ENCODE peak calls at places on chromosomes 4 and X, in four cellular contexts. One of them, this sample, is unnamed. For H3K4me1, the result is how much of the 10 kb centered on the place peaks cover.

GRCh38 chr4:3520276-3520675 is 11.9 kb downstream of the LRPAP1 start:
- DNase-seq in GM23338: no peak
- DNase-seq in IMR-90: no peak
- DNase-seq in OCI-LY7: no peak
- DNase-seq in this sample: no peak

GRCh38 chrX:153885968-153886903 is at the start of gene L1CAM:
- DNase-seq in IMR-90: no peak
- DNase-seq in GM23338: peak
- DNase-seq in OCI-LY7: no peak
- DNase-seq in this sample: no peak

GRCh38 chrX:103275947-103276567 is 493 bp downstream of the TCEAL5 start:
- DNase-seq in GM23338: peak
- DNase-seq in OCI-LY7: no peak
- DNase-seq in IMR-90: no peak
- DNase-seq in this sample: no peak

GRCh38 chr4:85672116-85672515 is 197.2 kb downstream of the ARHGAP24 start:
- DNase-seq in OCI-LY7: peak
- DNase-seq in IMR-90: no peak
- DNase-seq in GM23338: no peak
- DNase-seq in this sample: no peak

GRCh38 chrX:42930951-42931350 is 153.0 kb upstream of the PPP1R2C start:
- DNase-seq in IMR-90: no peak
- DNase-seq in GM23338: no peak
- DNase-seq in OCI-LY7: no peak
- DNase-seq in this sample: no peak

GRCh38 chrX:43882294-43882681 is at the start of gene MAOB:
- DNase-seq in IMR-90: no peak
- DNase-seq in OCI-LY7: no peak
- DNase-seq in GM23338: peak
- DNase-seq in this sample: peak

GRCh38 chr4:174023641-174024040 is 259.8 kb downstream of the FBXO8 start:
- DNase-seq in GM23338: no peak
- DNase-seq in IMR-90: peak
- DNase-seq in OCI-LY7: no peak
- DNase-seq in this sample: no peak

GRCh38 chr4:1731180-1731579 is 9.9 kb downstream of the TACC3 start:
- DNase-seq in OCI-LY7: no peak
- DNase-seq in GM23338: no peak
- DNase-seq in IMR-90: peak
- DNase-seq in this sample: no peak

GRCh38 chrX:114619874-114620273 is 36.0 kb downstream of the HTR2C start:
- DNase-seq in IMR-90: no peak
- DNase-seq in OCI-LY7: no peak
- DNase-seq in GM23338: peak
- DNase-seq in this sample: peak

GRCh38 chrX:38891641-38892413 is 90.6 kb downstream of the MID1IP1 start:
- DNase-seq in IMR-90: peak
- DNase-seq in OCI-LY7: peak
- DNase-seq in GM23338: no peak
- DNase-seq in this sample: no peak

GRCh38 chr4:176001171-176002006 is 64.3 kb upstream of the WDR17 start:
- DNase-seq in OCI-LY7: no peak
- DNase-seq in IMR-90: peak
- DNase-seq in GM23338: peak
- DNase-seq in this sample: peak

GRCh38 chrX:94676285-94676684 is 1002.3 kb downstream of the FAM133A start:
- DNase-seq in OCI-LY7: no peak
- DNase-seq in GM23338: peak
- DNase-seq in IMR-90: no peak
- DNase-seq in this sample: no peak

GRCh38 chrX:12887767-12888166 is 18.7 kb upstream of the TLR8 start:
- DNase-seq in IMR-90: no peak
- DNase-seq in OCI-LY7: no peak
- DNase-seq in GM23338: no peak
- DNase-seq in this sample: no peak

GRCh38 chr4:3613980-3614730 is 81.9 kb upstream of the LRPAP1 start:
- DNase-seq in IMR-90: no peak
- DNase-seq in GM23338: no peak
- DNase-seq in OCI-LY7: no peak
- DNase-seq in this sample: no peak

GRCh38 chr4:6248394-6248793 is 21.3 kb upstream of the WFS1 start:
- DNase-seq in GM23338: no peak
- DNase-seq in IMR-90: no peak
- DNase-seq in OCI-LY7: no peak
- DNase-seq in this sample: no peak

DNA sequence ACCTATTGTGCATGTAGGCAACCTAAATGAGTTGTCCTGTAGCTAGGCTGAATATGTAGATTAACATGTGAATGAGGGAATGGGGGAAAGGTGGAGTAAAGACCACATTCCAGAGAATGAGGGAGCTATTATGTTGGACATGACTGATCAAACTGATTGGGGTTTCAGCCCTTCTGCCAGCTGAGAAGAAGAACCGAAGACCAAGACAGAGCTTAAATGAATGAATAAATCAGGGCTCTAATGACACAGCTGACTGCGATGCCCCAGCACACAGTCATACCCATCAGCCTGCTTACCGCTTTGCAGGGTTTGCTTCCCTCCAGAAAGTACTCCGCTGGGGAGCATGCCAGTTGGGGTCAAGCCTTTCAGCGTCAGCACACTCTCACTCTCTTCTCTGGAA is 315.4 kb downstream of the PPP3CA start:
- DNase-seq in OCI-LY7: no peak
- DNase-seq in GM23338: peak
- DNase-seq in IMR-90: no peak
- DNase-seq in this sample: no peak
- H3K27ac ChIP-seq in OCI-LY7: no peak
- H3K27ac ChIP-seq in GM23338: peak
- H3K27ac ChIP-seq in IMR-90: no peak
- H3K27ac ChIP-seq in this sample: no peak

DNA sequence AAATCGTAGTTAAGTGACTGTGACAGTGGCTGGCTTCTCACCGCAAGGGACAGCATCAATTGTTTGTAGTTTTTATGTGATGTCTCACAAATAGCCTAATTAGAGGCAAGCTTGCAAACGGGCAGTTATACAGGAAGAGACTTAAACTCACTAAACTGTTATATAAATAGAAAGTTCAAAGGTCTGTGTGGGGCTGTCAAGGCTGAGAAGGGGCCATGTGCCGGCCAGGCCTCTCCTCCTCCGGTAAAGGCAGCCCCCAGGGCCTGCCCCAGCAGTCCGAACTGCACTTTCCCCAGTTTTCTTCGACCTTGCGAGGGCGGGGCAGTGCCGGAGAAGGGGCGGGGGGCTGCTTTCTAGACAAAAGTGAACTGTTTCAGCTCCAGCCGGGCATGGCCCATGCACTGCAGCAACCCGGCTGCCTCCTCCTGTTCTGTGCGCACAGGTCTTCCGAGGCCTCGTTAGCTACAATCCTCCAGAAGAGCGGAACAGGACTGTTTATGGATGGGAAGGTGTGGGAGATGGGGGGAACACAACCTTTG is 4.1 kb downstream of the AFF2 start:
- DNase-seq in IMR-90: no peak
- DNase-seq in GM23338: peak
- DNase-seq in OCI-LY7: no peak
- DNase-seq in this sample: no peak
- H3K4me1 ChIP-seq in IMR-90: under half
- H3K4me1 ChIP-seq in GM23338: under half
- H3K4me1 ChIP-seq in OCI-LY7: half or more
- H3K4me1 ChIP-seq in this sample: under half

DNA sequence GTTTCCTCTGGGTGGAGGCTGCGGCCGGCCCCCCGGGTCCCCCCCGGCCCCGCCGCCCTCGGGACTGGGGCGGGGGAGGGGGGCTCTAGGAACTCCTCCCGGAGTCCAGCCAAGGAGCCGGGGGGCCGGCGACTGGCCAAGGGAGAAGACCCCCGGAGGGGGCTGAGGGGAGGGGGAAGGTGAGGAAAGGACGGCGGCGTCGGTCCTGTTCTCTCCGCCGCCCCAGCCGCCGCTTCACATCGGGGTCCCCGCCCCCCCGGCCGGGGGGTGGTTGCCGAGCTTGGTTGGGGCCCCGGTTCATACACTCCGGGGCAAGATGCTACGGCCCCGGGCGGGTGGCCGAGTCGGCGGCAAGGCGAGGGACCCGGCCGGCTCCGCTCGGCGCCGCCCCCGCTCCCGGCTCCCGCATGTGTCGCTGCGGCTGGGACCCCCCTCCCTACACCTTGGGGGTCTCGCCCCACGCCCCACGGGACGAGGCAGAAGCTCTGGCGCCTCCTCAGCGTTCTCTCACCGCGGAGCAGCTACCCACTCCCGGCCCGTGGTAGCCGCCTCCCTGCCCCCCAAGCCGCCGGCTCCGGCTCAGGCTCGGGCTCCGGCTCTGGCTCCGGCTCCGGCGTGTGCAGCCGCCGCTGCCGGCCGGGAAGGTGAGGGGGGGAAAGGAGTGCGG is 523 bp downstream of the FBXW7 start:
- DNase-seq in GM23338: peak
- DNase-seq in OCI-LY7: peak
- DNase-seq in IMR-90: no peak
- DNase-seq in this sample: peak
- H2AFZ ChIP-seq in GM23338: no peak
- H2AFZ ChIP-seq in OCI-LY7: no peak
- H2AFZ ChIP-seq in IMR-90: peak
- H2AFZ ChIP-seq in this sample: peak

GRCh38 chrX:18874560-18875255 is 109.2 kb downstream of the PHKA2 start:
- DNase-seq in IMR-90: no peak
- DNase-seq in OCI-LY7: no peak
- DNase-seq in GM23338: no peak
- DNase-seq in this sample: peak

GRCh38 chrX:18875256-18875878 is 108.5 kb downstream of the PHKA2 start:
- DNase-seq in OCI-LY7: no peak
- DNase-seq in IMR-90: no peak
- DNase-seq in GM23338: no peak
- DNase-seq in this sample: peak

GRCh38 chrX:18873189-18873791 is 110.6 kb downstream of the PHKA2 start:
- DNase-seq in IMR-90: peak
- DNase-seq in GM23338: no peak
- DNase-seq in OCI-LY7: no peak
- DNase-seq in this sample: no peak

GRCh38 chrX:18872621-18873020 is 111.3 kb downstream of the PHKA2 start:
- DNase-seq in IMR-90: no peak
- DNase-seq in GM23338: no peak
- DNase-seq in OCI-LY7: no peak
- DNase-seq in this sample: no peak

GRCh38 chrX:18873836-18874235 is 110.1 kb downstream of the PHKA2 start:
- DNase-seq in GM23338: no peak
- DNase-seq in OCI-LY7: no peak
- DNase-seq in IMR-90: no peak
- DNase-seq in this sample: peak
- H3K27ac ChIP-seq in GM23338: no peak
- H3K27ac ChIP-seq in OCI-LY7: no peak
- H3K27ac ChIP-seq in IMR-90: no peak
- H3K27ac ChIP-seq in this sample: no peak

GRCh38 chrX:107678957-107679740 is 50.8 kb downstream of the PRPS1 start:
- DNase-seq in GM23338: no peak
- DNase-seq in OCI-LY7: peak
- DNase-seq in IMR-90: peak
- DNase-seq in this sample: peak

GRCh38 chrX:107677501-107677901 is 49.2 kb downstream of the PRPS1 start:
- DNase-seq in IMR-90: no peak
- DNase-seq in OCI-LY7: no peak
- DNase-seq in GM23338: peak
- DNase-seq in this sample: no peak

GRCh38 chrX:107676559-107677378 is 48.5 kb downstream of the PRPS1 start:
- DNase-seq in IMR-90: peak
- DNase-seq in GM23338: no peak
- DNase-seq in OCI-LY7: peak
- DNase-seq in this sample: peak

GRCh38 chrX:107675823-107676555 is 47.7 kb downstream of the PRPS1 start:
- DNase-seq in GM23338: no peak
- DNase-seq in IMR-90: peak
- DNase-seq in OCI-LY7: peak
- DNase-seq in this sample: peak

GRCh38 chrX:107677909-107678308 is 49.6 kb downstream of the PRPS1 start:
- DNase-seq in OCI-LY7: no peak
- DNase-seq in GM23338: no peak
- DNase-seq in IMR-90: no peak
- DNase-seq in this sample: no peak
- H3K4me1 ChIP-seq in OCI-LY7: half or more
- H3K4me1 ChIP-seq in GM23338: under half
- H3K4me1 ChIP-seq in IMR-90: under half
- H3K4me1 ChIP-seq in this sample: under half

GRCh38 chr4:71962622-71963264 is 69.1 kb upstream of the NPFFR2 start:
- DNase-seq in OCI-LY7: no peak
- DNase-seq in GM23338: no peak
- DNase-seq in IMR-90: no peak
- DNase-seq in this sample: no peak
- H2AFZ ChIP-seq in OCI-LY7: no peak
- H2AFZ ChIP-seq in GM23338: peak
- H2AFZ ChIP-seq in IMR-90: no peak
- H2AFZ ChIP-seq in this sample: no peak